ENCODE peak calls at places on chromosomes 11 and 22, in seven cellular contexts. F, E, P, I, H, V and S are unnamed samples.

GRCh38 chr11:11520231-11521015 is 101.4 kb downstream of the GALNT18 start:
- DNase-seq in F (no peak), E (no peak), P (no peak), I (no peak), H (no peak), V (no peak), S (no peak)

GRCh38 chr11:74980627-74981026 is 8.1 kb upstream of the NEU3 start:
- DNase-seq in F (no peak), E (no peak), P (no peak), I (no peak), H (no peak), V (no peak), S (no peak)

GRCh38 chr11:5737091-5737490 is 843 bp downstream of the OR56B1 start:
- DNase-seq in F (no peak), E (no peak), P (no peak), I (no peak), H (no peak), V (no peak), S (no peak)

GRCh38 chr11:2737876-2738275 is 38.1 kb upstream of the KCNQ1OT1 start:
- DNase-seq in F (no peak), E (peak; percentile 52), P (no peak), I (no peak), H (no peak), V (no peak), S (no peak)

GRCh38 chr11:113397821-113398220 is 10.2 kb downstream of the ANKK1 start:
- DNase-seq in F (no peak), E (no peak), P (no peak), I (no peak), H (no peak), V (no peak), S (no peak)

GRCh38 chr11:89182773-89183172 is 5.1 kb downstream of the TYR start:
- DNase-seq in F (no peak), E (no peak), P (no peak), I (no peak), H (no peak), V (no peak), S (no peak)

GRCh38 chr22:46761539-46762237 is 762 bp upstream of the TBC1D22A start:
- DNase-seq in F (no peak), E (peak; percentile 24), P (no peak), I (no peak), H (no peak), V (no peak), S (no peak)

GRCh38 chr11:134949716-134950115 is 537.7 kb upstream of the B3GAT1 start:
- DNase-seq in F (no peak), E (no peak), P (no peak), I (no peak), H (no peak), V (no peak), S (no peak)

GRCh38 chr22:37179622-37180420 is 8.2 kb downstream of the C1QTNF6 start:
- DNase-seq in F (no peak), E (no peak), P (no peak), I (no peak), H (no peak), V (no peak), S (no peak)

GRCh38 chr22:30606455-30607299 is at the start of gene TCN2:
- DNase-seq in F (peak; percentile 61), E (peak; percentile 73), P (peak; percentile 80), I (no peak), H (peak; percentile 41), V (no peak), S (no peak)

GRCh38 chr11:112017538-112017937 is 7.7 kb upstream of the DLAT start:
- DNase-seq in F (no peak), E (no peak), P (no peak), I (no peak), H (peak; percentile 35), V (no peak), S (no peak)

GRCh38 chr11:9150944-9151343 is 59.5 kb upstream of the SCUBE2 start:
- DNase-seq in F (no peak), E (no peak), P (no peak), I (no peak), H (no peak), V (no peak), S (no peak)

GRCh38 chr11:73204711-73205121 is 13.4 kb upstream of the P2RY2 start:
- DNase-seq in F (no peak), E (no peak), P (no peak), I (no peak), H (no peak), V (no peak), S (no peak)

GRCh38 chr11:85718126-85718943 is 32.3 kb upstream of the CCDC89 start:
- DNase-seq in F (no peak), E (no peak), P (no peak), I (no peak), H (no peak), V (no peak), S (no peak)

GRCh38 chr11:132030896-132031295 is 660.5 kb downstream of the NTM start:
- DNase-seq in F (no peak), E (no peak), P (no peak), I (no peak), H (no peak), V (no peak), S (no peak)

GRCh38 chr22:46526484-46526839 is 11.0 kb downstream of the CELSR1 start:
- DNase-seq in F (no peak), E (no peak), P (no peak), I (no peak), H (no peak), V (no peak), S (no peak)

GRCh38 chr11:33690290-33691050 is 10.2 kb downstream of the C11orf91 start:
- DNase-seq in F (no peak), E (peak; percentile 41), P (no peak), I (no peak), H (peak; percentile 46), V (peak; percentile 96), S (peak; percentile 81)

GRCh38 chr22:23402275-23403151 is 177.6 kb downstream of the IGLL1 start:
- DNase-seq in F (peak; percentile 53), E (peak; percentile 84), P (peak; percentile 96), I (no peak), H (peak; percentile 67), V (no peak), S (peak; percentile 66)

GRCh38 chr11:19763315-19763714 is 50.7 kb downstream of the NAV2 start:
- DNase-seq in F (no peak), E (no peak), P (no peak), I (no peak), H (no peak), V (no peak), S (no peak)

GRCh38 chr11:65415499-65416340 is 6.9 kb upstream of the NEAT1 start:
- DNase-seq in F (no peak), E (no peak), P (peak; percentile 37), I (no peak), H (peak; percentile 65), V (no peak), S (no peak)

GRCh38 chr11:68504432-68505066 is 44.0 kb downstream of the PPP6R3 start:
- DNase-seq in F (no peak), E (no peak), P (no peak), I (no peak), H (no peak), V (no peak), S (no peak)

GRCh38 chr11:91972665-91973266 is 251.9 kb upstream of the FAT3 start:
- DNase-seq in F (no peak), E (no peak), P (no peak), I (no peak), H (no peak), V (no peak), S (no peak)

GRCh38 chr22:43886231-43886630 is 5.6 kb downstream of the PNPLA5 start:
- DNase-seq in F (no peak), E (no peak), P (no peak), I (no peak), H (no peak), V (no peak), S (no peak)

GRCh38 chr11:33402066-33402465 is 144.9 kb downstream of the HIPK3 start:
- DNase-seq in F (no peak), E (peak; percentile 8), P (no peak), I (no peak), H (no peak), V (no peak), S (no peak)

GRCh38 chr11:45233121-45233803 is 52.9 kb downstream of the SYT13 start:
- DNase-seq in F (peak; percentile 53), E (peak; percentile 67), P (peak; percentile 91), I (no peak), H (peak; percentile 47), V (peak; percentile 36), S (peak; percentile 28)

GRCh38 chr11:100396281-100396680 is 290.8 kb upstream of the ARHGAP42 start:
- DNase-seq in F (no peak), E (no peak), P (no peak), I (no peak), H (no peak), V (no peak), S (no peak)
- TF ChIP-seq SIN3A in F (no peak), E (no peak), P (no peak), I (no peak), H (no peak), V (no peak), S (no peak)

DNA sequence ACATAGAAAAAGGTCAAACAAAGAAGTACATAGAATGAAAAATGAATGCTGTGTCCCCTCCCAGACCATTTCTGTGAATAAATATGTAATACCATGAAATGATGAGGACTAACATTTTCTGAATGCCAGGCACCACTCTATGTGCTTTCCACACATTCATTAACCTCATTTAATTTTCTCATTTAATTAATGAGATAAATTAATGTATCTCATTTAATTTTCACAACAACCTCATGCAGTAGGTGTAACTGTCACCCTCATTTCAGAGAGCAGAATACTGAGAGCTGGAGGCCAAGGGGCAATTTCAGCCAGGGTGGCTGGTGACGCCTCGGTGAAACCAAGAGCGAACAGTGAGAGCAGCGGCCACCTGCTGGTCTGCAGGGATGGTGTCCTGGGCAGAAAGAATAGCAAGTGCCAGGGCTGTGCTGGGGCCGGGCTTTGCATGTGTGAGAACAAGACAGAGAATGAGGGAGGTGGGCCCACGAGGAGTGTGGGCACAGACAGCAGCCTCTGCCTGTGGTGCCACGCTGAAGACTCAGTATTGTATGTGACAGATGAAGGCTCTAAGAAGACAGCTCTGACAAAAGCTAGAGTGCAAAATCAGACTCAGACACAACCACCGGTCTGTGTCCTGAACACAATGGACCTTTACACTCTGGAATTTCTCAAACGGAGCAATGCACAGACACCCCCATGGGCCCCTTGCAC is 1.8 kb upstream of the SERPIND1 start:
- DNase-seq in F (no peak), E (no peak), P (no peak), I (no peak), H (peak; percentile 70), V (no peak), S (no peak)
- TF ChIP-seq SIN3A in F (no peak), E (no peak), P (no peak), I (no peak), H (no peak), V (no peak), S (no peak)

GRCh38 chr22:20436309-20437252 is 1.0 kb downstream of the SCARF2 start:
- DNase-seq in F (no peak), E (peak; percentile 30), P (peak; percentile 90), I (no peak), H (no peak), V (no peak), S (no peak)
- TF ChIP-seq SIN3A in F (no peak), E (no peak), P (peak; percentile 37), I (no peak), H (no peak), V (no peak), S (no peak)

DNA sequence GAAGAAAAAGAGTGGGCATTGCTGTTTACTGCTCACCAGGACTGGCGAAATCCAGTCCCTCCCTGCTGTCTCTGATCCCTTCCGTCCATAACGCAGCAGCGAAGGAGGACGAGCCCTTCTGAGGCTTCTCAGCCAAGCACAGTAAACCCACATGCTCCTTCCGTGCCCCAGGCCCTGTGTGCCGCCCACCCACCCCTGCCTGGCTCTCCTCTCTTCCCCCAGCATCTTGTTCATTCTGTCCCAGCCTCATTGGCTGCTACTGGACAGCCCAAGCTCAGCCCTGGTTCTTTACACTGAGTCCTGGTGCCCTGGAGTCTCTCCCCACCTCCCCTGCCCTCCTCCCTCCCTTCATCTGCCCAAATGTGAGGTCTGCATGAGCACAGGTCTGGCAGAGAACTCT is 559.7 kb downstream of the BRD1 start:
- DNase-seq in F (no peak), E (no peak), P (no peak), I (no peak), H (no peak), V (no peak), S (no peak)
- TF ChIP-seq SIN3A in F (no peak), E (no peak), P (no peak), I (no peak), H (no peak), V (no peak), S (no peak)